ENCODE peak calls at places on chromosomes 16 and 17, in five cellular contexts. One of them, this sample, is unnamed.

GRCh38 chr17:27457731-27458523 is 1.7 kb downstream of the KSR1 start:
- DNase-seq in A549: peak
- DNase-seq in endothelial cell of umbilical vein: peak
- DNase-seq in HCT116: no peak
- DNase-seq in SK-N-SH: peak
- DNase-seq in this sample: peak

GRCh38 chr17:81832608-81833159 is 407 bp downstream of the MCRIP1 start:
- DNase-seq in A549: no peak
- DNase-seq in endothelial cell of umbilical vein: peak
- DNase-seq in HCT116: no peak
- DNase-seq in SK-N-SH: peak
- DNase-seq in this sample: peak

GRCh38 chr17:81349397-81350319 is 45.6 kb upstream of the BAHCC1 start:
- DNase-seq in A549: no peak
- DNase-seq in endothelial cell of umbilical vein: no peak
- DNase-seq in HCT116: peak
- DNase-seq in SK-N-SH: no peak
- DNase-seq in this sample: peak

GRCh38 chr16:19746561-19746960 is 28.5 kb downstream of the IQCK start:
- DNase-seq in A549: no peak
- DNase-seq in endothelial cell of umbilical vein: peak
- DNase-seq in HCT116: no peak
- DNase-seq in SK-N-SH: peak
- DNase-seq in this sample: no peak

GRCh38 chr16:71421911-71422310 is 19.9 kb downstream of the TLE7 start:
- DNase-seq in A549: peak
- DNase-seq in endothelial cell of umbilical vein: no peak
- DNase-seq in HCT116: peak
- DNase-seq in SK-N-SH: peak
- DNase-seq in this sample: peak

GRCh38 chr17:8326591-8327583 is 12.8 kb upstream of the ODF4 start:
- DNase-seq in A549: no peak
- DNase-seq in endothelial cell of umbilical vein: peak
- DNase-seq in HCT116: no peak
- DNase-seq in SK-N-SH: peak
- DNase-seq in this sample: peak

GRCh38 chr17:49859991-49860953 is 12.4 kb upstream of the TAC4 start:
- DNase-seq in A549: no peak
- DNase-seq in endothelial cell of umbilical vein: no peak
- DNase-seq in HCT116: no peak
- DNase-seq in SK-N-SH: no peak
- DNase-seq in this sample: no peak

GRCh38 chr16:30651124-30652004 is 604 bp downstream of the PRR14 start:
- DNase-seq in A549: peak
- DNase-seq in endothelial cell of umbilical vein: peak
- DNase-seq in HCT116: no peak
- DNase-seq in SK-N-SH: peak
- DNase-seq in this sample: peak

GRCh38 chr17:5610956-5611355 is 26.6 kb upstream of the NLRP1 start:
- DNase-seq in A549: no peak
- DNase-seq in endothelial cell of umbilical vein: no peak
- DNase-seq in HCT116: no peak
- DNase-seq in SK-N-SH: no peak
- DNase-seq in this sample: peak

GRCh38 chr17:61720016-61720795 is 129.2 kb upstream of the NACA2 start:
- DNase-seq in A549: no peak
- DNase-seq in endothelial cell of umbilical vein: no peak
- DNase-seq in HCT116: no peak
- DNase-seq in SK-N-SH: no peak
- DNase-seq in this sample: no peak

GRCh38 chr17:75689441-75689873 is 22.3 kb downstream of the SAP30BP start:
- DNase-seq in A549: no peak
- DNase-seq in endothelial cell of umbilical vein: no peak
- DNase-seq in HCT116: no peak
- DNase-seq in SK-N-SH: no peak
- DNase-seq in this sample: no peak

GRCh38 chr17:16419929-16420271 is 4.5 kb downstream of the TRPV2 start:
- DNase-seq in A549: no peak
- DNase-seq in endothelial cell of umbilical vein: no peak
- DNase-seq in HCT116: no peak
- DNase-seq in SK-N-SH: no peak
- DNase-seq in this sample: peak

GRCh38 chr17:49819118-49819517 is 28.8 kb downstream of the TAC4 start:
- DNase-seq in A549: no peak
- DNase-seq in endothelial cell of umbilical vein: peak
- DNase-seq in HCT116: no peak
- DNase-seq in SK-N-SH: no peak
- DNase-seq in this sample: no peak

GRCh38 chr16:82660078-82660645 is 33.4 kb downstream of the CDH13 start:
- DNase-seq in A549: no peak
- DNase-seq in endothelial cell of umbilical vein: no peak
- DNase-seq in HCT116: no peak
- DNase-seq in SK-N-SH: no peak
- DNase-seq in this sample: no peak

GRCh38 chr17:82061047-82061925 is 4.3 kb downstream of the DUS1L start:
- DNase-seq in A549: no peak
- DNase-seq in endothelial cell of umbilical vein: no peak
- DNase-seq in HCT116: no peak
- DNase-seq in SK-N-SH: no peak
- DNase-seq in this sample: no peak

GRCh38 chr17:79633154-79633553 is 22.3 kb upstream of the RBFOX3 start:
- DNase-seq in A549: no peak
- DNase-seq in endothelial cell of umbilical vein: no peak
- DNase-seq in HCT116: no peak
- DNase-seq in SK-N-SH: peak
- DNase-seq in this sample: no peak

GRCh38 chr17:58113947-58114346 is 30.7 kb downstream of the DYNLL2 start:
- DNase-seq in A549: no peak
- DNase-seq in endothelial cell of umbilical vein: no peak
- DNase-seq in HCT116: no peak
- DNase-seq in SK-N-SH: no peak
- DNase-seq in this sample: no peak

DNA sequence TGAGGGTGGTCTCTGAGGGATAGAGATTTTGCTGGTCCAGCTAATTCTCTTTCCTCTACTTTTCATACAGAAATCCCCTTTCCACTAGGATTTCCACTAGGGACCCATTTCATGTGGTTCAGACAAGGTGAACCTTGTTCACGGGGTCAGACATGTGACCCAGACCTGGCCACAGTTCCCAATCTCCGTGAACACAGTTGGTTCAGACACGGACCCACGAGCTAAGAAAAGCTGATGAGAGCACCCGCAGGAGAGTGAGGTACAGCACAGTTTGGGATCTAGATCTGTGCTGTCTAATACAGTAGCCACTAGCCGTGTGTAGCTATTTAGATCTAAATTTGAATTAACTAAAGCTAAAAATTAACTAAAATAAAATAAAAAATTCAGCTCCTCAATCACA is 88.1 kb downstream of the AXIN2 start:
- DNase-seq in A549: no peak
- DNase-seq in endothelial cell of umbilical vein: no peak
- DNase-seq in HCT116: no peak
- DNase-seq in SK-N-SH: no peak
- DNase-seq in this sample: no peak
- H3K4me3 ChIP-seq in A549: no peak
- H3K4me3 ChIP-seq in endothelial cell of umbilical vein: no peak
- H3K4me3 ChIP-seq in HCT116: no peak
- H3K4me3 ChIP-seq in SK-N-SH: no peak
- H3K4me3 ChIP-seq in this sample: no peak

GRCh38 chr16:78235168-78235800 is 135.8 kb downstream of the WWOX start:
- DNase-seq in A549: peak
- DNase-seq in endothelial cell of umbilical vein: peak
- DNase-seq in HCT116: peak
- DNase-seq in SK-N-SH: peak
- DNase-seq in this sample: peak
- TF ChIP-seq MAX in A549: no peak
- TF ChIP-seq MAX in endothelial cell of umbilical vein: no peak
- TF ChIP-seq MAX in HCT116: no peak
- TF ChIP-seq MAX in SK-N-SH: no peak
- TF ChIP-seq MAX in this sample: peak

DNA sequence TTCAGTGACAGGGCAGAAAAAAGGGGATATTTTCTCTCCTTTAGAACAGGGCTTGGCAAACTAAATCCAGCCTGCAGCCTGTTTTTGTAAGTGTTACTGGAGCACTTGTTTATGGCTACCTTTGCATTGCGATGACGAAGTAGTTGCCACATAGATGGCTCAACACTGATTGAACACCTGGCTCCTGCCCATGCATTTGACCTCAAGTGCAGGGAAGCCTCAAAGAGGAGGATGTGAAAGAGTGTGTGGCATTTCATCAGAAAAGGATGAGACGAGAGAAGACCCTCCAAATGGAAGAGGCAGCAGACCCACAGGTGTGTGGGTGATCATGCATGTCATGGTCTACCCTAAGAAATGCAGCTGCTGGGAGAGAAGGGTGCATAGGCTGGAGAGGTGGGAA is 32.7 kb upstream of the IRX5 start:
- DNase-seq in A549: no peak
- DNase-seq in endothelial cell of umbilical vein: no peak
- DNase-seq in HCT116: no peak
- DNase-seq in SK-N-SH: no peak
- DNase-seq in this sample: no peak
- H3K4me3 ChIP-seq in A549: no peak
- H3K4me3 ChIP-seq in endothelial cell of umbilical vein: no peak
- H3K4me3 ChIP-seq in HCT116: no peak
- H3K4me3 ChIP-seq in SK-N-SH: no peak
- H3K4me3 ChIP-seq in this sample: no peak

DNA sequence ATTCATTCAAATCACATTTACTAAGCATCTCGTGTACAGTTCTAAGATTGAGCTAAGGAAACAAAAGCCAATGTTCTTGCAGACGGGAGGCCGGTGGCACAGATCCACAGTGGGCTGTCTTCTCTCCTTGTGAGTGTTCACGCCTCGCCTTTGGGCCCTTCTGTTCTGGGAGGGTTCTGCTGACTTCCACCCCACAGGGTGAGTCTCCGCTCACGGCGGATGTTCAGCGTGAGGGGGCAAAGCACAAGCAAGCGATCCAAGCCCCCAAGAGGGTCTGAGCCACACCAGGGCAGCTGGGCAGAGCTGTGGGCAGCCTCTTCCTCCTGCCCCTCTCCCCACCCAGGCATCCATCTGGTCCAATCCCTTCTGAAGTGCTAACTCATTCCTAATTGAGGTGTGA is 84.3 kb upstream of the DOC2B start:
- DNase-seq in A549: no peak
- DNase-seq in endothelial cell of umbilical vein: no peak
- DNase-seq in HCT116: no peak
- DNase-seq in SK-N-SH: no peak
- DNase-seq in this sample: no peak
- TF ChIP-seq MAX in A549: no peak
- TF ChIP-seq MAX in endothelial cell of umbilical vein: no peak
- TF ChIP-seq MAX in HCT116: no peak
- TF ChIP-seq MAX in SK-N-SH: no peak
- TF ChIP-seq MAX in this sample: no peak

GRCh38 chr16:86806181-86806837 is 228.0 kb downstream of the FOXL1 start:
- DNase-seq in A549: no peak
- DNase-seq in endothelial cell of umbilical vein: no peak
- DNase-seq in HCT116: no peak
- DNase-seq in SK-N-SH: no peak
- DNase-seq in this sample: no peak
- H3K4me3 ChIP-seq in A549: no peak
- H3K4me3 ChIP-seq in endothelial cell of umbilical vein: no peak
- H3K4me3 ChIP-seq in HCT116: no peak
- H3K4me3 ChIP-seq in SK-N-SH: no peak
- H3K4me3 ChIP-seq in this sample: no peak

GRCh38 chr16:75732871-75733270 is 6.6 kb upstream of the CPHXL start:
- DNase-seq in A549: no peak
- DNase-seq in endothelial cell of umbilical vein: no peak
- DNase-seq in HCT116: no peak
- DNase-seq in SK-N-SH: no peak
- DNase-seq in this sample: no peak

DNA sequence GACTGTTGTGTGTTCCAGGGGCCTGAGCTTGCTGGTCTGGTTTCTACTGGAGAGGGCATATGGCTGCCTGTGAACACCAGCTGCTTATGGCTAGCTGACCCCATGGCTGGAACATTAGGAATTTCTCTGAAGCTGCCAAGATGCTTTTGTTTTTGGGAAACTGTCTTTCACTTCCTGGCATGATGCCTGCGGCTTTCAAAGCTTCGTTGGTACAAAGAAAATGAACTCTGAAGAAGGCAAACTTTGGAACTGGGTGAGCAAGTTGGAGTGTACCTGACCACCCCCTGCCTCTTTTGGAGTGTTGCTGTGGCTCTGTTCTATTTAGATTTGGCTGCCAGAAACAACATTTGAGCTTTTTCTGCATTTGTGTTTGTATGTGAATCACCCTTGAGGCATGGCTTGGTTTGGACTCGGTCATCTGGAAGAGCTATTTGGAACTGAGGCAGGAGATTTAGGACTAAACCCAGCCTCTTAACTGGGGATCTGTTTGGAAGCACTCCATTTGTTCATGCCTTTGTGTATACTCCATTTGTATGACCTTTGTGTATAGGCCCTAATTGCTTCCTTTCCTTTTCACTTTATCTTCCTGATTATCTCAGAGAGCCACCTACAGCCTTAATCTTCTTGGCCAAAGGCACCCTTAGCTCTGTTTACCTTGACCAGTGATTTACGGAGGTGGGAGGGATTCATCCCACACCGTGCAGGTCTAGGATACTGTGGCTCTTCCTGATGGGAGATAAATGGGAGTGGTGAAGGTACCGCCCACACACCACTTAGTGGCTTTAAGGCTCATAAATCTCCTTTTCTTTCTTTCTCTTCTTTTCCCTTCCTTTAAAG is 7.2 kb upstream of the CPHXL start:
- DNase-seq in A549: no peak
- DNase-seq in endothelial cell of umbilical vein: no peak
- DNase-seq in HCT116: no peak
- DNase-seq in SK-N-SH: no peak
- DNase-seq in this sample: no peak
- TF ChIP-seq MAX in A549: no peak
- TF ChIP-seq MAX in endothelial cell of umbilical vein: no peak
- TF ChIP-seq MAX in HCT116: no peak
- TF ChIP-seq MAX in SK-N-SH: no peak
- TF ChIP-seq MAX in this sample: no peak

This sample was measured in NB4.